ENCODE peak calls at places on chromosomes 4 and X, in nine cellular contexts. U is lung; A is CD4-positive, alpha-beta T cell; Q is tibial nerve; P is hepatocyte; E is uterus; M is heart right ventricle; B is thyroid gland; S is suprapubic skin. N is an unnamed sample.
A peak's percentile ranks its signal among the peaks of the same experiment; 100 is the strongest.

GRCh38 chr4:78018271-78019049 is 38.7 kb upstream of the FRAS1 start:
- DNase-seq in U (no peak), A (no peak), Q (no peak), P (no peak), E (no peak), M (no peak), B (peak; percentile 35), S (no peak), N (no peak)

GRCh38 chr4:61298178-61298740 is 98.1 kb downstream of the ADGRL3 start:
- DNase-seq in U (no peak), A (no peak), Q (no peak), P (no peak), E (no peak), M (no peak), B (no peak), S (no peak), N (no peak)

GRCh38 chr4:76658231-76659102 is 223.4 kb downstream of the SHROOM3 start:
- DNase-seq in U (no peak), A (no peak), Q (no peak), P (no peak), E (no peak), M (no peak), B (no peak), S (no peak), N (no peak)

GRCh38 chr4:186687263-186687662 is 36.4 kb downstream of the FAT1 start:
- DNase-seq in U (no peak), A (no peak), Q (no peak), P (no peak), E (no peak), M (no peak), B (no peak), S (no peak), N (no peak)

GRCh38 chrX:56733459-56734046 is 4.5 kb downstream of the NBDY start:
- DNase-seq in U (peak; percentile 41), A (peak; percentile 27), Q (peak; percentile 25), P (peak; percentile 73), E (peak; percentile 27), M (no peak), B (peak; percentile 43), S (no peak), N (peak; percentile 75)

GRCh38 chrX:12955882-12956703 is 18.8 kb upstream of the TMSB4X start:
- DNase-seq in U (peak; percentile 77), A (peak; percentile 38), Q (no peak), P (peak; percentile 60), E (peak; percentile 56), M (peak; percentile 56), B (peak; percentile 31), S (no peak), N (peak; percentile 71)

GRCh38 chr4:86496094-86497060 is 97.7 kb upstream of the PTPN13 start:
- DNase-seq in U (no peak), A (no peak), Q (no peak), P (peak; percentile 72), E (peak; percentile 34), M (no peak), B (peak; percentile 48), S (no peak), N (peak; percentile 66)

GRCh38 chrX:53239474-53239873 is 14.5 kb upstream of the KDM5C start:
- DNase-seq in U (no peak), A (no peak), Q (no peak), P (no peak), E (no peak), M (no peak), B (no peak), S (no peak), N (peak; percentile 57)

GRCh38 chrX:134764202-134764785 is 106.0 kb upstream of the PLAC1 start:
- DNase-seq in U (no peak), A (no peak), Q (no peak), P (no peak), E (no peak), M (no peak), B (no peak), S (no peak), N (peak; percentile 80)

GRCh38 chr4:24237709-24238108 is 346.6 kb downstream of the DHX15 start:
- DNase-seq in U (no peak), A (no peak), Q (no peak), P (no peak), E (no peak), M (no peak), B (no peak), S (no peak), N (no peak)

GRCh38 chr4:15656038-15656470 is 897 bp upstream of the FBXL5 start:
- DNase-seq in U (no peak), A (no peak), Q (no peak), P (no peak), E (no peak), M (no peak), B (no peak), S (no peak), N (no peak)

GRCh38 chrX:43861750-43862149 is 20.5 kb downstream of the MAOB start:
- DNase-seq in U (no peak), A (no peak), Q (no peak), P (no peak), E (no peak), M (no peak), B (peak; percentile 12), S (no peak), N (no peak)

GRCh38 chr4:48343531-48343930 is 2.2 kb downstream of the SLAIN2 start:
- DNase-seq in U (no peak), A (no peak), Q (no peak), P (no peak), E (no peak), M (no peak), B (no peak), S (no peak), N (no peak)

GRCh38 chrX:25017667-25018247 is 2.0 kb upstream of the ARX start:
- DNase-seq in U (no peak), A (no peak), Q (no peak), P (no peak), E (no peak), M (no peak), B (no peak), S (no peak), N (peak; percentile 79)

GRCh38 chr4:113849771-113850170 is 88.2 kb upstream of the CAMK2D start:
- DNase-seq in U (peak; percentile 31), A (no peak), Q (peak; percentile 20), P (no peak), E (peak; percentile 15), M (peak; percentile 14), B (peak; percentile 17), S (no peak), N (peak; percentile 17)

GRCh38 chr4:150862829-150863228 is 152.3 kb downstream of the LRBA start:
- DNase-seq in U (no peak), A (no peak), Q (no peak), P (no peak), E (no peak), M (no peak), B (no peak), S (no peak), N (peak; percentile 12)

GRCh38 chr4:114626202-114626601 is 27.6 kb downstream of the UGT8 start:
- DNase-seq in U (no peak), A (no peak), Q (no peak), P (no peak), E (no peak), M (no peak), B (no peak), S (no peak), N (no peak)

GRCh38 chr4:7973545-7973981 is 33.9 kb upstream of the AFAP1 start:
- DNase-seq in U (no peak), A (no peak), Q (no peak), P (no peak), E (no peak), M (no peak), B (no peak), S (no peak), N (no peak)

GRCh38 chr4:82710202-82710929 is 88.2 kb downstream of the SCD5 start:
- DNase-seq in U (no peak), A (no peak), Q (no peak), P (no peak), E (no peak), M (no peak), B (no peak), S (no peak), N (no peak)

DNA sequence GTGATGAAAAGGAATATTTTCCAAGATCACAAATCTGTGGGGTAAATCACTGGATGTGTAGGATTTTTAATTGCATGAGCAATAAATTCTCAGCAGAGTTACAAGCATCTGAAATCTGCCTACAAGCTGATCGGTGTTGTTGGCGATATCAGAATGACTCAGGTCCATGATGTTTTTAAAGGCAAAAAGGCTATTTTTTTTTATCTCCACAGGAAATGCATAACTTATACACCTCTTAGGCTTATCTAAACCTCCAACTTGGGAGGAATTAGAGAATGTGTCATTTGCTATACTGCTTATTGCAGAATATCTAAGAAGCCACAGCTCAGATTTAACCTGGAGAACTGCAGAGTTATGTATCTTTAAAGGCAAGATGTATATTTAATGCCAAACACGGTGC is 61.6 kb downstream of the KIT start:
- DNase-seq in U (no peak), A (no peak), Q (no peak), P (no peak), E (no peak), M (no peak), B (no peak), S (no peak), N (no peak)
- H3K27ac ChIP-seq in U (no peak overlapping the region), A (no peak overlapping the region), Q (no peak overlapping the region), P (no peak overlapping the region), E (no peak overlapping the region), M (no peak overlapping the region), B (no peak overlapping the region), S (no peak overlapping the region), N (no peak overlapping the region)

DNA sequence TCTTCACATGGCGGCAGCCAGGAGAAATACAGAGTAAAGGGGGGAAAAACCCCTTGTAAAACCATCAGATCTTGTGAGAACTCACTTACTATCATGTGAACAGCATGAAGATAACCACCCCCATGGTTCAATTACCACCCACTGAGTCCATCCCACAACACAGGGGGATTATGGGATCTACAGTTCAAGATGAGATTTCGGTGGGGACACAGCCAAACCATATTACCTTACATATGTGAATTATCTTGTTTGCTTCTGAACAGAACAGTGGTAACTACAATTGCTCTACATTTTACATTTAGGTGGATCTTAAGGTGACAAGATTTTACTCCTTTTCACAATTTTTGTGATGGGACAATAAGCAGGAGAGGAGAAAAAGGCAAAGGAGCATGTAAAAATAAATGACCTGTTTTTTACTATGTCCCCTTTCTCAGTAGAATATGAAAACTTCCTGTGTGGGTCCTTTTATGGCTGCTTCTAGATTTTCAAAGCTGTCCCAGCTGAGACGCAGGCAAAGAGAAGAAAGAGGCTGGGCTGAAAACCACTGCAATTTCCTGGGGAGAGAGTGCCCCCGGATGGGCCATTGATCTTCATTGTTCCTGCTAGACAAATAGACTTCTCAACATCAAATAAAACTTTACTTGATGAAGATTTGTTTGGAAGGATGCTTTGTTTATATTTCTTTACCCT is 45.9 kb upstream of the PGM2 start:
- DNase-seq in U (no peak), A (peak; percentile 49), Q (no peak), P (peak; percentile 43), E (no peak), M (no peak), B (no peak), S (no peak), N (no peak)
- TF ChIP-seq CTCF in U (no peak), A (peak; percentile 54), Q (no peak), P (peak; percentile 33), E (no peak), M (peak; percentile 37), B (no peak), S (no peak), N (no peak)

GRCh38 chr4:161183729-161184128 is 980.1 kb downstream of the FSTL5 start:
- DNase-seq in U (no peak), A (no peak), Q (no peak), P (no peak), E (no peak), M (no peak), B (no peak), S (no peak), N (no peak)
- H3K9me3 ChIP-seq in U (no peaks in the 10 kb centered on the region), A (no peaks in the 10 kb centered on the region), Q (no peaks in the 10 kb centered on the region), P (no peaks in the 10 kb centered on the region), E (no peaks in the 10 kb centered on the region), M (no peaks in the 10 kb centered on the region), B (no peaks in the 10 kb centered on the region), S (no peaks in the 10 kb centered on the region), N (no peaks in the 10 kb centered on the region)

GRCh38 chr4:147461161-147461560 is 19.7 kb upstream of the EDNRA start:
- DNase-seq in U (no peak), A (no peak), Q (no peak), P (no peak), E (no peak), M (no peak), B (no peak), S (no peak), N (no peak)
- H3K27ac ChIP-seq in U (no peak overlapping the region), A (no peak overlapping the region), Q (no peak overlapping the region), P (no peak overlapping the region), E (no peak overlapping the region), M (no peak overlapping the region), B (no peak overlapping the region), S (no peak overlapping the region), N (no peak overlapping the region)

N was measured in A673.